ENCODE peak calls at places on chromosomes 4 and X, in five cellular contexts. Z, J, C, N and E are unnamed samples.

GRCh38 chr4:16140520-16141249 is 56.9 kb upstream of the PROM1 start:
- DNase-seq in Z (no peak), J (peak; percentile 86), C (peak; percentile 14), N (peak; percentile 75), E (peak; percentile 79)

GRCh38 chr4:76058302-76058701 is 16.2 kb upstream of the ART3 start:
- DNase-seq in Z (no peak), J (no peak), C (no peak), N (no peak), E (no peak)

GRCh38 chrX:45447995-45448394 is 247.3 kb upstream of the DIPK2B start:
- DNase-seq in Z (no peak), J (no peak), C (no peak), N (no peak), E (no peak)

GRCh38 chrX:153640045-153640686 is 6.8 kb upstream of the DUSP9 start:
- DNase-seq in Z (no peak), J (no peak), C (peak; percentile 74), N (no peak), E (peak; percentile 17)

GRCh38 chrX:30246769-30247489 is at the start of gene MAGEB1:
- DNase-seq in Z (no peak), J (no peak), C (no peak), N (peak; percentile 4), E (no peak)

GRCh38 chrX:153769865-153770605 is 6.0 kb downstream of the PLXNB3 start:
- DNase-seq in Z (no peak), J (no peak), C (no peak), N (no peak), E (no peak)

GRCh38 chrX:70485466-70485865 is 40.8 kb downstream of the DLG3 start:
- DNase-seq in Z (no peak), J (no peak), C (no peak), N (no peak), E (no peak)

GRCh38 chrX:68685722-68686683 is 38.5 kb downstream of the STARD8 start:
- DNase-seq in Z (peak; percentile 32), J (peak; percentile 61), C (no peak), N (no peak), E (no peak)

GRCh38 chrX:106619797-106620196 is 8.0 kb downstream of the RADX start:
- DNase-seq in Z (no peak), J (peak; percentile 1), C (no peak), N (no peak), E (no peak)

GRCh38 chr4:20248155-20248558 is 3.5 kb upstream of the SLIT2 start:
- DNase-seq in Z (no peak), J (peak; percentile 76), C (no peak), N (peak; percentile 29), E (no peak)

GRCh38 chr4:684611-685010 is 4.3 kb downstream of the SLC49A3 start:
- DNase-seq in Z (no peak), J (no peak), C (no peak), N (no peak), E (no peak)

GRCh38 chrX:152074163-152074562 is 64.2 kb downstream of the MAGEA10 start:
- DNase-seq in Z (no peak), J (no peak), C (no peak), N (no peak), E (no peak)

GRCh38 chr4:79949186-79949585 is 123.8 kb downstream of the ANTXR2 start:
- DNase-seq in Z (no peak), J (no peak), C (no peak), N (no peak), E (no peak)

GRCh38 chr4:145278341-145279121 is 98.1 kb upstream of the OTUD4 start:
- DNase-seq in Z (no peak), J (peak; percentile 69), C (no peak), N (no peak), E (no peak)

GRCh38 chrX:101659601-101660063 is at the start of gene ARMCX2:
- DNase-seq in Z (peak; percentile 76), J (peak; percentile 61), C (peak; percentile 85), N (no peak), E (peak; percentile 36)
- TF ChIP-seq POLR2A in Z (peak; percentile 86), J (peak; percentile 81), C (no peak), N (no peak), E (no peak)

GRCh38 chrX:40173662-40174593 is 76.2 kb upstream of the BCOR start:
- DNase-seq in Z (peak; percentile 65), J (peak; percentile 45), C (no peak), N (peak; percentile 72), E (peak; percentile 86)
- TF ChIP-seq POLR2A in Z (no peak), J (no peak), C (no peak), N (peak; percentile 11), E (no peak)

GRCh38 chr4:155304375-155304774 is 72.4 kb downstream of the MAP9 start:
- DNase-seq in Z (no peak), J (no peak), C (no peak), N (no peak), E (peak; percentile 37)
- TF ChIP-seq POLR2A in Z (no peak), J (no peak), C (no peak), N (no peak), E (no peak)

GRCh38 chr4:81504685-81505598 is 33.2 kb upstream of the RASGEF1B start:
- DNase-seq in Z (no peak), J (peak; percentile 9), C (peak; percentile 96), N (no peak), E (peak; percentile 52)
- TF ChIP-seq POLR2A in Z (no peak), J (no peak), C (no peak), N (no peak), E (no peak)

GRCh38 chr4:8468746-8469535 is 28.4 kb downstream of the TRMT44 start:
- DNase-seq in Z (peak; percentile 90), J (peak; percentile 45), C (no peak), N (peak; percentile 27), E (peak; percentile 64)
- TF ChIP-seq POLR2A in Z (no peak), J (no peak), C (no peak), N (no peak), E (no peak)